ENCODE peak calls at places on chromosomes 12 and 14, in nine cellular contexts. One of them, this sample, is unnamed.

GRCh38 chr14:96129128-96129736 is 75.4 kb upstream of the BDKRB2 start:
- DNase-seq in right lobe of liver: no peak
- DNase-seq in stomach: no peak
- DNase-seq in cardiac muscle cell: no peak
- DNase-seq in colonic mucosa: peak; percentile 9
- DNase-seq in OCI-LY7: no peak
- DNase-seq in fibroblast of lung: no peak
- DNase-seq in H9: no peak
- DNase-seq in PC-3: no peak
- DNase-seq in this sample: no peak

GRCh38 chr12:66066071-66066928 is 64.2 kb downstream of the LLPH start:
- DNase-seq in right lobe of liver: no peak
- DNase-seq in stomach: no peak
- DNase-seq in cardiac muscle cell: peak; percentile 72
- DNase-seq in colonic mucosa: no peak
- DNase-seq in OCI-LY7: no peak
- DNase-seq in fibroblast of lung: peak; percentile 77
- DNase-seq in H9: no peak
- DNase-seq in PC-3: no peak
- DNase-seq in this sample: no peak

GRCh38 chr12:120236124-120236398 is 29.5 kb downstream of the PXN start:
- DNase-seq in right lobe of liver: no peak
- DNase-seq in stomach: no peak
- DNase-seq in cardiac muscle cell: no peak
- DNase-seq in colonic mucosa: no peak
- DNase-seq in OCI-LY7: no peak
- DNase-seq in fibroblast of lung: no peak
- DNase-seq in H9: no peak
- DNase-seq in PC-3: no peak
- DNase-seq in this sample: no peak

GRCh38 chr12:3661028-3661427 is 91.9 kb downstream of the CRACR2A start:
- DNase-seq in right lobe of liver: no peak
- DNase-seq in stomach: no peak
- DNase-seq in cardiac muscle cell: no peak
- DNase-seq in colonic mucosa: no peak
- DNase-seq in OCI-LY7: no peak
- DNase-seq in fibroblast of lung: no peak
- DNase-seq in H9: no peak
- DNase-seq in PC-3: peak; percentile 50
- DNase-seq in this sample: no peak

GRCh38 chr12:81627336-81628189 is 131.6 kb downstream of the PPFIA2 start:
- DNase-seq in right lobe of liver: no peak
- DNase-seq in stomach: no peak
- DNase-seq in cardiac muscle cell: peak; percentile 70
- DNase-seq in colonic mucosa: no peak
- DNase-seq in OCI-LY7: peak; percentile 34
- DNase-seq in fibroblast of lung: peak; percentile 70
- DNase-seq in H9: no peak
- DNase-seq in PC-3: peak; percentile 60
- DNase-seq in this sample: no peak

GRCh38 chr12:15171015-15171646 is 50.1 kb downstream of the RERG start:
- DNase-seq in right lobe of liver: no peak
- DNase-seq in stomach: peak; percentile 28
- DNase-seq in cardiac muscle cell: no peak
- DNase-seq in colonic mucosa: no peak
- DNase-seq in OCI-LY7: no peak
- DNase-seq in fibroblast of lung: no peak
- DNase-seq in H9: no peak
- DNase-seq in PC-3: no peak
- DNase-seq in this sample: no peak

GRCh38 chr12:49558526-49558925 is 9.4 kb downstream of the MCRS1 start:
- DNase-seq in right lobe of liver: no peak
- DNase-seq in stomach: no peak
- DNase-seq in cardiac muscle cell: no peak
- DNase-seq in colonic mucosa: no peak
- DNase-seq in OCI-LY7: no peak
- DNase-seq in fibroblast of lung: no peak
- DNase-seq in H9: no peak
- DNase-seq in PC-3: no peak
- DNase-seq in this sample: no peak

GRCh38 chr12:115867854-115868253 is 409.6 kb downstream of the MED13L start:
- DNase-seq in right lobe of liver: no peak
- DNase-seq in stomach: no peak
- DNase-seq in cardiac muscle cell: no peak
- DNase-seq in colonic mucosa: no peak
- DNase-seq in OCI-LY7: no peak
- DNase-seq in fibroblast of lung: no peak
- DNase-seq in H9: no peak
- DNase-seq in PC-3: no peak
- DNase-seq in this sample: no peak

GRCh38 chr12:6925543-6926279 is 2.0 kb upstream of the ATN1 start:
- DNase-seq in right lobe of liver: peak; percentile 87
- DNase-seq in stomach: peak; percentile 77
- DNase-seq in cardiac muscle cell: peak; percentile 89
- DNase-seq in colonic mucosa: peak; percentile 81
- DNase-seq in OCI-LY7: no peak
- DNase-seq in fibroblast of lung: peak; percentile 92
- DNase-seq in H9: peak; percentile 90
- DNase-seq in PC-3: peak; percentile 81
- DNase-seq in this sample: peak; percentile 84

GRCh38 chr12:107441906-107442305 is 243.7 kb upstream of the PWP1 start:
- DNase-seq in right lobe of liver: peak; percentile 51
- DNase-seq in stomach: no peak
- DNase-seq in cardiac muscle cell: peak; percentile 30
- DNase-seq in colonic mucosa: no peak
- DNase-seq in OCI-LY7: no peak
- DNase-seq in fibroblast of lung: peak; percentile 54
- DNase-seq in H9: no peak
- DNase-seq in PC-3: no peak
- DNase-seq in this sample: no peak

GRCh38 chr12:1644523-1645438 is 15.8 kb downstream of the WNT5B start:
- DNase-seq in right lobe of liver: peak; percentile 64
- DNase-seq in stomach: peak; percentile 80
- DNase-seq in cardiac muscle cell: peak; percentile 83
- DNase-seq in colonic mucosa: peak; percentile 69
- DNase-seq in OCI-LY7: no peak
- DNase-seq in fibroblast of lung: peak; percentile 89
- DNase-seq in H9: no peak
- DNase-seq in PC-3: no peak
- DNase-seq in this sample: peak; percentile 77

GRCh38 chr12:12979151-12979550 is 20.9 kb downstream of the HEBP1 start:
- DNase-seq in right lobe of liver: peak; percentile 15
- DNase-seq in stomach: no peak
- DNase-seq in cardiac muscle cell: peak; percentile 79
- DNase-seq in colonic mucosa: no peak
- DNase-seq in OCI-LY7: no peak
- DNase-seq in fibroblast of lung: peak; percentile 55
- DNase-seq in H9: no peak
- DNase-seq in PC-3: no peak
- DNase-seq in this sample: no peak

GRCh38 chr14:22887260-22887989 is 4.4 kb downstream of the REM2 start:
- DNase-seq in right lobe of liver: no peak
- DNase-seq in stomach: peak; percentile 78
- DNase-seq in cardiac muscle cell: peak; percentile 90
- DNase-seq in colonic mucosa: peak; percentile 77
- DNase-seq in OCI-LY7: peak; percentile 98
- DNase-seq in fibroblast of lung: peak; percentile 90
- DNase-seq in H9: peak; percentile 83
- DNase-seq in PC-3: peak; percentile 95
- DNase-seq in this sample: no peak

GRCh38 chr12:16530268-16530865 is 75.6 kb downstream of the LMO3 start:
- DNase-seq in right lobe of liver: no peak
- DNase-seq in stomach: no peak
- DNase-seq in cardiac muscle cell: no peak
- DNase-seq in colonic mucosa: no peak
- DNase-seq in OCI-LY7: no peak
- DNase-seq in fibroblast of lung: no peak
- DNase-seq in H9: no peak
- DNase-seq in PC-3: no peak
- DNase-seq in this sample: no peak

GRCh38 chr14:45290547-45290946 is 37.5 kb upstream of the MIS18BP1 start:
- DNase-seq in right lobe of liver: no peak
- DNase-seq in stomach: no peak
- DNase-seq in cardiac muscle cell: no peak
- DNase-seq in colonic mucosa: no peak
- DNase-seq in OCI-LY7: no peak
- DNase-seq in fibroblast of lung: no peak
- DNase-seq in H9: no peak
- DNase-seq in PC-3: no peak
- DNase-seq in this sample: no peak

GRCh38 chr14:45284802-45285201 is 31.8 kb upstream of the MIS18BP1 start:
- DNase-seq in right lobe of liver: no peak
- DNase-seq in stomach: no peak
- DNase-seq in cardiac muscle cell: no peak
- DNase-seq in colonic mucosa: no peak
- DNase-seq in OCI-LY7: peak; percentile 7
- DNase-seq in fibroblast of lung: no peak
- DNase-seq in H9: no peak
- DNase-seq in PC-3: no peak
- DNase-seq in this sample: no peak

DNA sequence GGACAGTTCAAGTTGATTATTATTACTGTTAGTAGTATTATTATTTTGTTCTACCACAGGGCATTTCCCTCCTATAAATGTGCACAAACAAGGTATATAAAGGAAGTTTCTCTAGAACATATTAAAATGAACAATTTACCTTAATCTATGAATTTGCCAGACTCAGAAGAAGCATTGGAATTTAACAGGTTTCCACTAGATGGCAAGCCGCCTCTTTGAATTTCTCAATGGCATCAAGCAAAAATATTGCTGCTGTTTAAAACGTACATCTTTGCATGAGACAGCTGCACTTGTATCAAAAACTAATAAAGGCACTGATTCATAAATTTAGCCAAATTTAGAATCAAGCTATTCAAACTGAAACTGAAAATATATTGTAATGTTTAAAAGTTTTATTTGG is 34.6 kb upstream of the MIS18BP1 start:
- DNase-seq in right lobe of liver: no peak
- DNase-seq in stomach: no peak
- DNase-seq in cardiac muscle cell: no peak
- DNase-seq in colonic mucosa: no peak
- DNase-seq in OCI-LY7: no peak
- DNase-seq in fibroblast of lung: no peak
- DNase-seq in H9: no peak
- DNase-seq in PC-3: peak; percentile 25
- DNase-seq in this sample: no peak
- TF ChIP-seq CTCF in right lobe of liver: no peak
- TF ChIP-seq CTCF in stomach: no peak
- TF ChIP-seq CTCF in cardiac muscle cell: no peak
- TF ChIP-seq CTCF in colonic mucosa: no peak
- TF ChIP-seq CTCF in OCI-LY7: peak; percentile 36
- TF ChIP-seq CTCF in fibroblast of lung: no peak
- TF ChIP-seq CTCF in H9: peak; percentile 40
- TF ChIP-seq CTCF in PC-3: peak; percentile 48
- TF ChIP-seq CTCF in this sample: no peak

DNA sequence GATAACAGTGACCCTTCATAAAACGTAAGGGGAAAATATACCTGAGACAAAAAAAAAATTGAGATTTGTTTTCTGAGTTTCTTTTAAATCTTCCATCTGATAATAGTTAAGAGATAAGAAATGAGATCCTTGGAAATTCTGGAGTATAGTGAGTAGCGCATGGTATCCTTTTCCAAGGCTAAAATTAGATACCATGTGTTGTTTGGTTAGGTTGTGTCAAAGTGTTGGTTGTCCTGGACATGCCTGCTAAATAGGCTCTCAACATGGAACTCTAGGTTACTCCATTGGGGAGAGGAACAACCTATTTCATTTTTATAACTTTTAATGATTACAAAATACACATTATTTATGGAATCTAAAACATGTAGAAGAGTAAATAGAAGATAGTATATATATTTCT is 14.8 kb downstream of the PYGL start:
- DNase-seq in right lobe of liver: no peak
- DNase-seq in stomach: no peak
- DNase-seq in cardiac muscle cell: no peak
- DNase-seq in colonic mucosa: no peak
- DNase-seq in OCI-LY7: no peak
- DNase-seq in fibroblast of lung: no peak
- DNase-seq in H9: no peak
- DNase-seq in PC-3: no peak
- DNase-seq in this sample: no peak
- H3K4me1 ChIP-seq in right lobe of liver: no peaks in the 10 kb centered on the region
- H3K4me1 ChIP-seq in stomach: peaks cover 13% of the 10 kb centered on the region
- H3K4me1 ChIP-seq in cardiac muscle cell: no peaks in the 10 kb centered on the region
- H3K4me1 ChIP-seq in colonic mucosa: no peaks in the 10 kb centered on the region
- H3K4me1 ChIP-seq in OCI-LY7: no peaks in the 10 kb centered on the region
- H3K4me1 ChIP-seq in fibroblast of lung: no peaks in the 10 kb centered on the region
- H3K4me1 ChIP-seq in H9: no peaks in the 10 kb centered on the region
- H3K4me1 ChIP-seq in PC-3: no peaks in the 10 kb centered on the region
- H3K4me1 ChIP-seq in this sample: no peaks in the 10 kb centered on the region

GRCh38 chr14:58977366-58977765 is 211.1 kb upstream of the DAAM1 start:
- DNase-seq in right lobe of liver: no peak
- DNase-seq in stomach: no peak
- DNase-seq in cardiac muscle cell: no peak
- DNase-seq in colonic mucosa: no peak
- DNase-seq in OCI-LY7: no peak
- DNase-seq in fibroblast of lung: peak; percentile 19
- DNase-seq in H9: no peak
- DNase-seq in PC-3: peak; percentile 86
- DNase-seq in this sample: no peak
- TF ChIP-seq CTCF in right lobe of liver: no peak
- TF ChIP-seq CTCF in stomach: no peak
- TF ChIP-seq CTCF in cardiac muscle cell: no peak
- TF ChIP-seq CTCF in colonic mucosa: no peak
- TF ChIP-seq CTCF in OCI-LY7: no peak
- TF ChIP-seq CTCF in fibroblast of lung: no peak
- TF ChIP-seq CTCF in H9: no peak
- TF ChIP-seq CTCF in PC-3: no peak
- TF ChIP-seq CTCF in this sample: no peak

GRCh38 chr12:62660763-62661162 is 194.1 kb downstream of the MON2 start:
- DNase-seq in right lobe of liver: no peak
- DNase-seq in stomach: no peak
- DNase-seq in cardiac muscle cell: peak; percentile 86
- DNase-seq in colonic mucosa: no peak
- DNase-seq in OCI-LY7: no peak
- DNase-seq in fibroblast of lung: peak; percentile 59
- DNase-seq in H9: no peak
- DNase-seq in PC-3: peak; percentile 75
- DNase-seq in this sample: no peak

GRCh38 chr12:62657363-62657632 is 190.7 kb downstream of the MON2 start:
- DNase-seq in right lobe of liver: no peak
- DNase-seq in stomach: no peak
- DNase-seq in cardiac muscle cell: no peak
- DNase-seq in colonic mucosa: no peak
- DNase-seq in OCI-LY7: no peak
- DNase-seq in fibroblast of lung: no peak
- DNase-seq in H9: no peak
- DNase-seq in PC-3: no peak
- DNase-seq in this sample: no peak

GRCh38 chr12:62659457-62660295 is 193.1 kb downstream of the MON2 start:
- DNase-seq in right lobe of liver: no peak
- DNase-seq in stomach: no peak
- DNase-seq in cardiac muscle cell: no peak
- DNase-seq in colonic mucosa: no peak
- DNase-seq in OCI-LY7: no peak
- DNase-seq in fibroblast of lung: no peak
- DNase-seq in H9: peak; percentile 80
- DNase-seq in PC-3: no peak
- DNase-seq in this sample: no peak

GRCh38 chr12:62656576-62657362 is 190.1 kb downstream of the MON2 start:
- DNase-seq in right lobe of liver: no peak
- DNase-seq in stomach: no peak
- DNase-seq in cardiac muscle cell: no peak
- DNase-seq in colonic mucosa: no peak
- DNase-seq in OCI-LY7: no peak
- DNase-seq in fibroblast of lung: no peak
- DNase-seq in H9: peak; percentile 65
- DNase-seq in PC-3: no peak
- DNase-seq in this sample: no peak

GRCh38 chr12:62658910-62659309 is 192.3 kb downstream of the MON2 start:
- DNase-seq in right lobe of liver: no peak
- DNase-seq in stomach: no peak
- DNase-seq in cardiac muscle cell: no peak
- DNase-seq in colonic mucosa: no peak
- DNase-seq in OCI-LY7: no peak
- DNase-seq in fibroblast of lung: no peak
- DNase-seq in H9: no peak
- DNase-seq in PC-3: no peak
- DNase-seq in this sample: no peak
- H3K4me1 ChIP-seq in right lobe of liver: no peaks in the 10 kb centered on the region
- H3K4me1 ChIP-seq in stomach: no peaks in the 10 kb centered on the region
- H3K4me1 ChIP-seq in cardiac muscle cell: no peaks in the 10 kb centered on the region
- H3K4me1 ChIP-seq in colonic mucosa: no peaks in the 10 kb centered on the region
- H3K4me1 ChIP-seq in OCI-LY7: no peaks in the 10 kb centered on the region
- H3K4me1 ChIP-seq in fibroblast of lung: peaks cover 4% of the 10 kb centered on the region
- H3K4me1 ChIP-seq in H9: peaks cover 37% of the 10 kb centered on the region
- H3K4me1 ChIP-seq in PC-3: peaks cover 15% of the 10 kb centered on the region
- H3K4me1 ChIP-seq in this sample: no peaks in the 10 kb centered on the region